ENCODE peak calls at places on chromosome 1, in ten cellular contexts. H is fibroblast of the aortic adventitia, W is brain microvascular endothelial cell, S is astrocyte, Y is fibroblast of lung, V is endodermal cell, D is uterus, E is body of pancreas, I is HFF-Myc, O is cardiac muscle cell. B is an unnamed sample.

GRCh38 chr1:32724678-32725594 is 22.4 kb upstream of the SYNC start:
- DNase-seq in H (peak), W (peak), S (peak), Y (peak), V (peak), D (peak), E (peak), I (peak), O (peak), B (peak)

GRCh38 chr1:201537966-201538617 is 835 bp upstream of the NAV1 start:
- DNase-seq in H (peak), W (no peak), S (no peak), Y (no peak), V (peak), D (no peak), E (no peak), I (no peak), O (no peak), B (peak)

GRCh38 chr1:67883069-67883468 is 49.8 kb upstream of the GNG12 start:
- DNase-seq in H (peak), W (peak), S (peak), Y (peak), V (no peak), D (no peak), E (no peak), I (no peak), O (peak), B (peak)

GRCh38 chr1:36161656-36162531 is 5.9 kb downstream of the MAP7D1 start:
- DNase-seq in H (peak), W (peak), S (peak), Y (no peak), V (peak), D (no peak), E (peak), I (no peak), O (no peak), B (no peak)

GRCh38 chr1:198669023-198669698 is 30.3 kb downstream of the PTPRC start:
- DNase-seq in H (peak), W (peak), S (peak), Y (peak), V (no peak), D (no peak), E (no peak), I (peak), O (peak), B (peak)

GRCh38 chr1:221435510-221435909 is 306.4 kb downstream of the DUSP10 start:
- DNase-seq in H (peak), W (peak), S (peak), Y (peak), V (no peak), D (no peak), E (no peak), I (no peak), O (peak), B (peak)

GRCh38 chr1:35564037-35564883 is 6.7 kb downstream of the NCDN start:
- DNase-seq in H (peak), W (peak), S (peak), Y (peak), V (peak), D (peak), E (peak), I (peak), O (peak), B (peak)

GRCh38 chr1:4267381-4268261 is 367.5 kb upstream of the C1orf174 start:
- DNase-seq in H (no peak), W (no peak), S (no peak), Y (no peak), V (no peak), D (no peak), E (no peak), I (no peak), O (no peak), B (no peak)

GRCh38 chr1:90925928-90926869 is 95.6 kb downstream of the ZNF644 start:
- DNase-seq in H (peak), W (peak), S (peak), Y (peak), V (peak), D (no peak), E (no peak), I (peak), O (peak), B (peak)

GRCh38 chr1:9249534-9250335 is 15.2 kb downstream of the H6PD start:
- DNase-seq in H (peak), W (peak), S (no peak), Y (peak), V (peak), D (peak), E (peak), I (no peak), O (peak), B (peak)

GRCh38 chr1:31750858-31751638 is 13.1 kb downstream of the ADGRB2 start:
- DNase-seq in H (peak), W (peak), S (peak), Y (peak), V (no peak), D (no peak), E (no peak), I (no peak), O (peak), B (peak)

GRCh38 chr1:204127597-204128242 is 24.1 kb downstream of the ETNK2 start:
- DNase-seq in H (peak), W (peak), S (peak), Y (peak), V (peak), D (peak), E (peak), I (peak), O (peak), B (peak)

GRCh38 chr1:221775206-221775605 is 33.3 kb upstream of the DUSP10 start:
- DNase-seq in H (no peak), W (no peak), S (no peak), Y (no peak), V (no peak), D (no peak), E (no peak), I (no peak), O (no peak), B (no peak)

GRCh38 chr1:37471345-37472231 is 2.8 kb upstream of the ZC3H12A start:
- DNase-seq in H (peak), W (peak), S (peak), Y (peak), V (peak), D (peak), E (peak), I (no peak), O (peak), B (peak)

GRCh38 chr1:211711313-211711712 is 35.9 kb upstream of the NEK2 start:
- DNase-seq in H (no peak), W (no peak), S (no peak), Y (no peak), V (no peak), D (no peak), E (no peak), I (no peak), O (no peak), B (no peak)

GRCh38 chr1:244214009-244214967 is 163.2 kb downstream of the ZBTB18 start:
- DNase-seq in H (peak), W (peak), S (peak), Y (peak), V (peak), D (peak), E (no peak), I (peak), O (peak), B (peak)

GRCh38 chr1:170872663-170873062 is 62.7 kb upstream of the MROH9 start:
- DNase-seq in H (no peak), W (no peak), S (no peak), Y (no peak), V (no peak), D (no peak), E (no peak), I (no peak), O (no peak), B (no peak)

GRCh38 chr1:235872270-235872669 is 5.6 kb upstream of the LYST start:
- DNase-seq in H (no peak), W (no peak), S (no peak), Y (no peak), V (no peak), D (no peak), E (no peak), I (no peak), O (no peak), B (no peak)

GRCh38 chr1:1399870-1400575 is 888 bp upstream of the CCNL2 start:
- DNase-seq in H (peak), W (no peak), S (peak), Y (peak), V (peak), D (no peak), E (no peak), I (no peak), O (peak), B (peak)

GRCh38 chr1:212669102-212669501 is 30.5 kb downstream of the BATF3 start:
- DNase-seq in H (no peak), W (no peak), S (no peak), Y (peak), V (peak), D (no peak), E (no peak), I (no peak), O (peak), B (peak)

GRCh38 chr1:43834280-43835140 is 99.1 kb upstream of the ARTN start:
- DNase-seq in H (peak), W (peak), S (peak), Y (peak), V (no peak), D (no peak), E (no peak), I (peak), O (peak), B (peak)

GRCh38 chr1:1439550-1440261 is 4.2 kb downstream of the VWA1 start:
- DNase-seq in H (no peak), W (no peak), S (no peak), Y (no peak), V (peak), D (no peak), E (no peak), I (no peak), O (no peak), B (no peak)

GRCh38 chr1:226404063-226404903 is 3.6 kb downstream of the PARP1 start:
- DNase-seq in H (peak), W (peak), S (peak), Y (peak), V (no peak), D (no peak), E (no peak), I (no peak), O (peak), B (peak)

GRCh38 chr1:35646043-35646442 is 4.7 kb upstream of the PSMB2 start:
- DNase-seq in H (no peak), W (no peak), S (no peak), Y (no peak), V (no peak), D (no peak), E (no peak), I (no peak), O (no peak), B (no peak)

GRCh38 chr1:30696831-30697230 is 26.6 kb downstream of the MATN1 start:
- DNase-seq in H (no peak), W (no peak), S (no peak), Y (no peak), V (no peak), D (no peak), E (no peak), I (no peak), O (no peak), B (no peak)

GRCh38 chr1:30184393-30185141 is 538.8 kb downstream of the MATN1 start:
- DNase-seq in H (no peak), W (no peak), S (no peak), Y (no peak), V (peak), D (no peak), E (no peak), I (no peak), O (no peak), B (no peak)

GRCh38 chr1:226207048-226207447 is 16.4 kb upstream of the MIXL1 start:
- DNase-seq in H (no peak), W (no peak), S (no peak), Y (no peak), V (no peak), D (no peak), E (no peak), I (no peak), O (no peak), B (no peak)

GRCh38 chr1:3101127-3101939 is 32.3 kb downstream of the PRDM16 start:
- DNase-seq in H (no peak), W (no peak), S (no peak), Y (no peak), V (peak), D (no peak), E (no peak), I (no peak), O (no peak), B (no peak)

GRCh38 chr1:180793451-180793850 is 119.2 kb upstream of the KIAA1614 start:
- DNase-seq in H (no peak), W (no peak), S (peak), Y (no peak), V (no peak), D (no peak), E (no peak), I (no peak), O (no peak), B (no peak)

GRCh38 chr1:171344473-171344820 is 30.5 kb downstream of the FMO4 start:
- DNase-seq in H (peak), W (no peak), S (no peak), Y (peak), V (no peak), D (no peak), E (peak), I (no peak), O (peak), B (no peak)

DNA sequence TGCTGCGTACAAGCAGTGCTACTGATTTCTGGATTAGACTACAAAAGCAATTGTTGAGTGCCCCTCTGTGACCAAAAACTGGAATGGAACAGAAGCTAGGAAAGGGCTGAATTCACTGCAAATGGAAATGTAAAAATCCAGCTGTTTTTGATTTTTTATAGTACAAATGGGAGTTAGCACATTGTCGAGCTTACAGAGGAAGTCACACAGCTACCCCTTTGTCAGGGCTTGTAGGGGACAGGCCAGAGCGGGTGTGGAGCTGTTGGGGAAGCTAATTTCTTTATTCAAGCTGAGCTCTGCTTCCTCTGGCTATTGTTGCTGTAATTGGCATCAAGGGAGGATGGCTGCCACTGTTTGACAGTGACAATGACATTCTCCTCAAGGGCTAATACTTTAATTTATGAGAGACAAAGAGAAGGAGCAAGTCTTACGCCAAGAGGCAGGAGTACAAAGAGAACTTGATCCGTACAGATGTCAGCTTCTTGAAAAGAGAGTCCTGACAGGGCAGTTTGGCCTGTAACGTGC is 96.1 kb downstream of the SLC35F3 start:
- DNase-seq in H (no peak), W (no peak), S (no peak), Y (no peak), V (peak), D (no peak), E (no peak), I (no peak), O (no peak), B (no peak)
- TF ChIP-seq CTCF in H (no peak), W (no peak), S (no peak), Y (no peak), V (no peak), D (no peak), E (no peak), I (no peak), O (no peak), B (no peak)

GRCh38 chr1:160548960-160549664 is 26.1 kb upstream of the SLAMF6 start:
- DNase-seq in H (no peak), W (no peak), S (no peak), Y (no peak), V (no peak), D (no peak), E (peak), I (no peak), O (no peak), B (no peak)
- H3K4me3 ChIP-seq in H (no peak), W (no peak), S (no peak), Y (no peak), V (no peak), D (no peak), E (no peak), I (no peak), O (no peak), B (no peak)

GRCh38 chr1:10515627-10516026 is 40.9 kb downstream of the PEX14 start:
- DNase-seq in H (no peak), W (no peak), S (no peak), Y (no peak), V (no peak), D (no peak), E (no peak), I (no peak), O (no peak), B (no peak)

GRCh38 chr1:10516244-10516643 is 41.5 kb downstream of the PEX14 start:
- DNase-seq in H (no peak), W (no peak), S (no peak), Y (no peak), V (no peak), D (no peak), E (no peak), I (no peak), O (no peak), B (no peak)

GRCh38 chr1:10513199-10513598 is 38.4 kb downstream of the PEX14 start:
- DNase-seq in H (no peak), W (no peak), S (no peak), Y (no peak), V (no peak), D (no peak), E (no peak), I (no peak), O (no peak), B (no peak)

GRCh38 chr1:10516925-10517676 is 42.4 kb downstream of the PEX14 start:
- DNase-seq in H (peak), W (no peak), S (no peak), Y (no peak), V (no peak), D (no peak), E (no peak), I (no peak), O (no peak), B (no peak)

GRCh38 chr1:10514490-10515235 is 39.9 kb downstream of the PEX14 start:
- DNase-seq in H (peak), W (peak), S (peak), Y (peak), V (no peak), D (no peak), E (no peak), I (no peak), O (peak), B (peak)
- TF ChIP-seq CTCF in H (peak), W (peak), S (peak), Y (peak), V (peak), D (peak), E (peak), I (peak), O (peak), B (peak)

GRCh38 chr1:216250861-216251260 is 172.4 kb downstream of the USH2A start:
- DNase-seq in H (no peak), W (no peak), S (no peak), Y (no peak), V (no peak), D (no peak), E (no peak), I (no peak), O (no peak), B (no peak)
- H3K4me3 ChIP-seq in H (no peak), W (no peak), S (no peak), Y (no peak), V (no peak), D (no peak), E (no peak), I (no peak), O (no peak), B (no peak)

DNA sequence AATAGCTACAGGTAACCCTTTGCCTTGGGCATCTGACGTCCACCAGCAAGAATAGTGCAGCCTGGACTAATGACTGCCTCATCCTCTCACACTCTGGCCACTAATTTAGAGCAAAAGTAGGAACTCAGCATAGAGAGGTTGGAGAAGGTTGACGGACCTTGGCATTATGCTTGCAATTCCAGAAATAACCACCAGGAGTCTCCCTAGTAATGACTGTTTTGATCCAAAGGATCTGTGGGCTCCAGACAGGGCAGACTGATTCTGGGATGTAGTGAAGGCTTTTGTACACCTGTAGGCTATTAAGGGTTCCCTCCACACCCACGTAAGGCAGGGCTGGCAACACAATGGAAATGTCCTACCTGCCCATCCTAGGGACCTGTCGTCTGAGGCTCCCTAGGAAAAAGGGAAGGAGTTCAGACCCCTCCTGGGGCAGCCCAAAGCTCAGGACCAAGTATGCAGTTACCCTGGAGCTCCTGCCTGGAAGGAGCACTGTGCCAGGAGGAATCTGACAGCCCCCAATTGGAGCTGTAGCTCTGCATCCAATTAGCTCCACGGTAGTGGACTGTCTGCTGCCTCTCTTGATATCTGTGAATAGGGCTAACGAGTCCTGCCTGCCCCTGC is 91.0 kb upstream of the TMEM51 start:
- DNase-seq in H (no peak), W (no peak), S (no peak), Y (no peak), V (peak), D (no peak), E (no peak), I (no peak), O (no peak), B (no peak)
- TF ChIP-seq CTCF in H (peak), W (peak), S (peak), Y (peak), V (peak), D (no peak), E (peak), I (peak), O (peak), B (peak)

DNA sequence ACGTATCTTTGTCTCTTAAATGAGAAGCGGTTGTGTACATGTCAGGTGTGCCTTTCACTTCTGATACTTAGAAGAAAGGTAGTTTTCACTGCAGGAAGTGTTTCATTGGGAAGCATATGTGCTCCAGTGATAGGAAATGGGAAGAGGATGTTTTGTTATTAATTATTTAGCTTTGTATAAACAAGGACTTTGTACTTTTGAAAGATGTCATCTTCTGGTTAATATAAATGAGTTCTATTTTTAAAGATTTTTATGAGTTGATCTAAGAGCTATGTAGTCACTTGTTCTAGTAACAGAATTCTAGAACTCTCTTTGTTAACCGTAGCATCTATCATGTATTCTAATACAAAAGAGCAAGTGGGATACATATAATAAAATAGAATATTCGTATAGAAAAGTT is 130.5 kb downstream of the RASAL2 start:
- DNase-seq in H (no peak), W (no peak), S (no peak), Y (no peak), V (no peak), D (no peak), E (no peak), I (no peak), O (no peak), B (no peak)
- H3K4me3 ChIP-seq in H (no peak), W (no peak), S (no peak), Y (no peak), V (no peak), D (no peak), E (no peak), I (no peak), O (no peak), B (no peak)